ENCODE peak calls at places on chromosomes 4 and X, in ten cellular contexts. X is tibial artery; Z is psoas muscle; I is CD8-positive, alpha-beta T cell; K is upper lobe of left lung; N is A549; M is H1; H is heart left ventricle; G is CD8-positive, alpha-beta memory T cell; V is upper lobe of right lung. O is an unnamed sample.

GRCh38 chr4:188341428-188341827 is 202.2 kb downstream of the TRIML1 start:
- DNase-seq in H (no peak), N (no peak), X (no peak), G (no peak), I (no peak), M (no peak), K (no peak), Z (no peak), V (no peak), O (no peak)

GRCh38 chr4:128163177-128164117 is 102.3 kb downstream of the LARP1B start:
- DNase-seq in V (no peak), G (no peak), I (no peak), M (no peak), N (peak; percentile 28), Z (no peak), X (no peak), K (no peak), H (no peak), O (no peak)

GRCh38 chr4:8303081-8303480 is 33.5 kb downstream of the HTRA3 start:
- DNase-seq in G (no peak), K (no peak), X (peak; percentile 16), I (no peak), Z (no peak), N (no peak), M (no peak), V (no peak), H (peak; percentile 9), O (no peak)

GRCh38 chrX:39886282-39886681 is 211.5 kb downstream of the BCOR start:
- DNase-seq in M (no peak), N (no peak), H (peak; percentile 40), X (no peak), K (peak; percentile 63), V (peak; percentile 72), I (no peak), Z (no peak), G (no peak), O (peak; percentile 81)

GRCh38 chrX:34341258-34341657 is 209.1 kb upstream of the FAM47A start:
- DNase-seq in N (no peak), V (no peak), I (no peak), G (no peak), X (no peak), M (no peak), K (no peak), H (no peak), Z (no peak), O (no peak)

GRCh38 chrX:72060196-72060974 is 71.3 kb downstream of the RTL5 start:
- DNase-seq in I (no peak), H (no peak), K (no peak), V (no peak), G (no peak), X (peak; percentile 42), N (no peak), M (no peak), Z (no peak), O (no peak)

GRCh38 chr4:5814421-5814820 is 78.5 kb downstream of the CRMP1 start:
- DNase-seq in K (no peak), M (no peak), I (no peak), V (no peak), X (no peak), H (no peak), Z (no peak), N (no peak), G (no peak), O (no peak)

GRCh38 chr4:152850377-152850776 is 70.6 kb downstream of the ARFIP1 start:
- DNase-seq in K (peak; percentile 87), V (peak; percentile 72), M (peak; percentile 63), G (no peak), Z (peak; percentile 42), X (no peak), N (no peak), I (peak; percentile 33), H (peak; percentile 37), O (no peak)

GRCh38 chrX:131677655-131678628 is 134.1 kb downstream of the OR13H1 start:
- DNase-seq in M (peak; percentile 17), G (peak; percentile 25), Z (peak; percentile 21), V (peak; percentile 64), H (peak; percentile 16), K (peak; percentile 36), X (no peak), I (peak; percentile 30), N (peak; percentile 71), O (peak; percentile 25)

GRCh38 chr4:24578364-24578763 is 6.0 kb downstream of the DHX15 start:
- DNase-seq in V (no peak), X (no peak), Z (no peak), G (no peak), K (no peak), M (no peak), H (no peak), N (no peak), I (no peak), O (no peak)

GRCh38 chr4:61890321-61890720 is 690.2 kb downstream of the ADGRL3 start:
- DNase-seq in H (no peak), X (no peak), G (no peak), I (no peak), N (no peak), K (no peak), Z (no peak), V (no peak), M (no peak), O (no peak)

GRCh38 chr4:154254999-154255398 is 236.6 kb downstream of the DCHS2 start:
- DNase-seq in V (no peak), N (no peak), M (no peak), Z (no peak), G (no peak), I (no peak), K (no peak), H (no peak), X (no peak), O (no peak)

GRCh38 chr4:11817088-11817487 is 388.4 kb upstream of the HS3ST1 start:
- DNase-seq in G (no peak), V (no peak), N (no peak), I (no peak), H (no peak), X (no peak), M (no peak), Z (no peak), K (no peak), O (no peak)
- H3K9me3 ChIP-seq in G (no peaks in the 10 kb centered on the region), V (no peaks in the 10 kb centered on the region), N (no peaks in the 10 kb centered on the region), I (no peaks in the 10 kb centered on the region), H (no peaks in the 10 kb centered on the region), X (no peaks in the 10 kb centered on the region), M (no peaks in the 10 kb centered on the region), Z (no peaks in the 10 kb centered on the region), K (no peaks in the 10 kb centered on the region), O (no peaks in the 10 kb centered on the region)

DNA sequence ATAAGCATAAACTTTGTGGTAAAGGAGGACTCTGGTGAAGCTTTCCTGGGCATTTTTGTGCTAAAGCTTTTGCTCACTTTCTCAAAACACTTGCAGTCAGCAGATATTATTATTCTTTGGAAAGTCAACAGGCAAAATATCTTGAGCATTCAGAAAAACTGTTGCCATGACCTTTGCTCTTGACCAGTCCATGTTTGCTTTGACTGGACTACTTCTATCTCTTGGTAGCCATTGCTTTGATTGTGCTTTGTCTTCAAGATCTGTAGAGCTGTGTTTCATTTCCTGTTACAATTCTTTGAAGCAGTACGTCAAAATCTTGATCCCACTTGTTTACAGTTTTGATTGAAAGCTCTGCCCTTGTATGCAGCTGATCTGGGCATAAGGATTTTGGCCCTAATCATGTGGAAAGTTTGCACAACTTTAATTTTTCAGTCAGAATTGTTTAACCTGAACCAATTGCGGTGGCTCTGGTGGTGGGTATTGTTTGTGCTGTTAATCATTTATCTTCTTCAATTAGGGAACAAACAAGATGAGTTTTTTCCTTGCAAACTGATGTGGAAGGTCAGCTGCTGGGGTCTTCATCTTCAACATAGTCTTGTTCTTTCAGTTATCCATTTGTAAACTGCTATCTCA is 121.5 kb upstream of the NUDT6 start:
- DNase-seq in G (no peak), Z (no peak), X (no peak), K (no peak), V (no peak), H (no peak), I (no peak), M (no peak), N (no peak), O (no peak)
- H3K9me3 ChIP-seq in G (no peaks in the 10 kb centered on the region), Z (peaks cover 20% of the 10 kb centered on the region), X (no peaks in the 10 kb centered on the region), K (peaks cover 12% of the 10 kb centered on the region), V (peaks cover 8% of the 10 kb centered on the region), H (no peaks in the 10 kb centered on the region), I (peaks cover 8% of the 10 kb centered on the region), M (peaks cover 13% of the 10 kb centered on the region), N (peaks cover 27% of the 10 kb centered on the region), O (no peaks in the 10 kb centered on the region)

GRCh38 chr4:107710493-107711459 is 9.3 kb downstream of the PAPSS1 start:
- DNase-seq in H (no peak), X (no peak), I (no peak), M (no peak), N (no peak), Z (no peak), V (no peak), G (no peak), K (no peak), O (peak; percentile 74)

GRCh38 chr4:107709916-107710315 is 10.1 kb downstream of the PAPSS1 start:
- DNase-seq in I (no peak), K (no peak), V (no peak), G (no peak), N (no peak), X (no peak), Z (no peak), M (no peak), H (no peak), O (no peak)

GRCh38 chr4:107711831-107712230 is 8.2 kb downstream of the PAPSS1 start:
- DNase-seq in Z (no peak), N (no peak), V (no peak), I (no peak), G (no peak), M (no peak), H (no peak), K (no peak), X (no peak), O (no peak)

GRCh38 chr4:107705742-107706556 is 14.1 kb downstream of the PAPSS1 start:
- DNase-seq in N (no peak), V (no peak), K (no peak), I (no peak), H (no peak), M (no peak), X (no peak), G (no peak), Z (no peak), O (no peak)

GRCh38 chr4:107708225-107708624 is 11.8 kb downstream of the PAPSS1 start:
- DNase-seq in M (no peak), Z (no peak), G (no peak), V (no peak), X (no peak), I (no peak), K (no peak), N (no peak), H (no peak), O (no peak)
- H3K9me3 ChIP-seq in M (peaks cover 9% of the 10 kb centered on the region), Z (peaks cover 21% of the 10 kb centered on the region), G (peaks cover 23% of the 10 kb centered on the region), V (peaks cover 12% of the 10 kb centered on the region), X (no peaks in the 10 kb centered on the region), I (peaks cover 5% of the 10 kb centered on the region), K (peaks cover 14% of the 10 kb centered on the region), N (peaks cover 29% of the 10 kb centered on the region), H (no peaks in the 10 kb centered on the region), O (no peaks in the 10 kb centered on the region)

DNA sequence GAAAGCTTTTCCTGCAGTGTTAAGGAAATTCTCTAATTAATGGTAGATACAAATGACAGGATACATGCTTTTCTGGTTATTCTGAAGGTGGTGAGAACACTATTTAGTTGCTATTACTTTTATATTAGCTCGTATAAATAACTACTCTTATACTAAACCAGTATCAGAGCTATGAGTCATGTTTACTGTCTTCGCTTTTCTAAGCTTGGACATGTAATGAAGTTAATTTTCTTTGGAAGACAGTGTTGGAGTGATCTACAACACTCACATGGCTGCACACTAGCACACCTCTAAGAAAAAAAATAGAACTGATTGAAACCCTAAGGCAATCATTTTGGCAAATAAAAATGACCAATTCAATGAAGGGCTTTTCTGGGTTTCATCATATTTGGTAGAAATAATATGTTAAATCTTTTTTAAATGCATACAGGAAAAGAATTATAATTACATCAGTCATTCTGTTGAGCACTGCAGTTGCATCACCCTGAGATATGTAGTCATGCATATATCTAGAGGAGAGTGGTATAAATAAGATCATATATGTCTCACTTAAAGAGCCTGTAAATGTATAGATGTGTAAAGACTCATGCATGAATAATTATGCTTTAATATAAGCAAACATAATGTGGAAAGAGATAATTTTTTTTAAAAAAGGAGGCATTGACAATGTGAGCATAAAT is 351.8 kb downstream of the PCDH7 start:
- DNase-seq in N (no peak), Z (no peak), M (no peak), G (no peak), K (no peak), X (no peak), I (no peak), V (no peak), H (no peak), O (no peak)
- H3K9me3 ChIP-seq in N (no peaks in the 10 kb centered on the region), Z (no peaks in the 10 kb centered on the region), M (no peaks in the 10 kb centered on the region), G (no peaks in the 10 kb centered on the region), K (no peaks in the 10 kb centered on the region), X (no peaks in the 10 kb centered on the region), I (no peaks in the 10 kb centered on the region), V (no peaks in the 10 kb centered on the region), H (no peaks in the 10 kb centered on the region), O (no peaks in the 10 kb centered on the region)

O was measured in testis.